ENCODE peak calls at places on chromosomes 6 and 20, in four cellular contexts. C, P, O and G are unnamed samples.

GRCh38 chr6:134984821-134985220 is 34.9 kb upstream of the ALDH8A1 start:
- DNase-seq in O (no peak), C (no peak), P (no peak), G (no peak)

GRCh38 chr6:164069352-164070022 is 655.0 kb downstream of the QKI start:
- DNase-seq in O (no peak), C (no peak), P (no peak), G (no peak)

GRCh38 chr6:153032255-153032882 is 29.9 kb upstream of the MTRF1L start:
- DNase-seq in P (no peak), O (no peak), C (no peak), G (no peak)

GRCh38 chr6:69820018-69820417 is 23.2 kb upstream of the LMBRD1 start:
- DNase-seq in O (no peak), C (no peak), P (no peak), G (no peak)

GRCh38 chr20:58043122-58043865 is 185.2 kb downstream of the ANKRD60 start:
- DNase-seq in O (no peak), C (no peak), P (no peak), G (no peak)

GRCh38 chr6:157219201-157220200 is 103.8 kb downstream of the TMEM242 start:
- DNase-seq in P (no peak), O (no peak), C (no peak), G (no peak)

GRCh38 chr6:105849741-105850140 is 236.4 kb upstream of the PRDM1 start:
- DNase-seq in C (no peak), O (no peak), P (no peak), G (no peak)

GRCh38 chr6:41272591-41273175 is 13.8 kb downstream of the TREM1 start:
- DNase-seq in P (no peak), C (no peak), O (no peak), G (no peak)